ENCODE peak calls at places on chromosome 12, in five cellular contexts. C, P, M, W and L are unnamed samples.

GRCh38 chr12:105721051-105721825 is 390.7 kb downstream of the C12orf75 start:
- ATAC-seq in M (no peak), C (no peak), W (no peak), P (no peak), L (no peak)

GRCh38 chr12:29609431-29610215 is 112.1 kb upstream of the OVCH1 start:
- ATAC-seq in W (no peak), P (no peak), C (no peak), M (no peak), L (no peak)

GRCh38 chr12:50639721-50640120 is 124.2 kb upstream of the ATF1 start:
- ATAC-seq in M (peak), C (no peak), W (no peak), P (no peak), L (no peak)

GRCh38 chr12:79423560-79423959 is 267.2 kb downstream of the PAWR start:
- ATAC-seq in C (no peak), M (no peak), P (no peak), W (no peak), L (no peak)

GRCh38 chr12:102454808-102455760 is 25.3 kb downstream of the IGF1 start:
- ATAC-seq in C (no peak), M (no peak), W (no peak), P (no peak), L (no peak)

GRCh38 chr12:116385486-116386217 is 108.2 kb upstream of the MED13L start:
- ATAC-seq in P (no peak), C (no peak), W (no peak), M (no peak), L (no peak)

GRCh38 chr12:82411561-82412230 is 53.4 kb downstream of the METTL25 start:
- ATAC-seq in M (no peak), W (no peak), P (no peak), C (no peak), L (no peak)

GRCh38 chr12:538731-539539 is 79.2 kb downstream of the B4GALNT3 start:
- ATAC-seq in C (peak), W (peak), P (no peak), M (peak), L (peak)

GRCh38 chr12:70994217-70994788 is 73.8 kb upstream of the PTPRR start:
- ATAC-seq in M (no peak), W (no peak), C (no peak), P (no peak), L (no peak)

GRCh38 chr12:92938018-92938417 is 8.9 kb upstream of the EEA1 start:
- ATAC-seq in W (no peak), M (no peak), C (no peak), P (no peak), L (peak)